ENCODE peak calls at places on chromosomes 12 and 14, in four cellular contexts. R is breast epithelium, N is cardiac muscle cell, X is tibial nerve. L is an unnamed sample. For H3K4me1, the result is how much of the 10 kb centered on the place peaks cover.

GRCh38 chr12:117125275-117125613 is 26.0 kb upstream of the TESC start:
- DNase-seq in R (no peak), N (no peak), X (no peak), L (no peak)

GRCh38 chr12:48966177-48966890 is 5.2 kb downstream of the WNT10B start:
- DNase-seq in R (no peak), N (no peak), X (no peak), L (no peak)

GRCh38 chr14:59754256-59754655 is 116.3 kb downstream of the RTN1 start:
- DNase-seq in R (no peak), N (no peak), X (no peak), L (no peak)

GRCh38 chr14:105904379-105904778 is 378.0 kb downstream of the TMEM121 start:
- DNase-seq in R (no peak), N (no peak), X (no peak), L (no peak)

GRCh38 chr14:88995437-88996198 is 171.2 kb downstream of the TTC8 start:
- DNase-seq in R (no peak), N (no peak), X (no peak), L (no peak)

GRCh38 chr12:58567189-58567588 is 353.1 kb downstream of the LRIG3 start:
- DNase-seq in R (no peak), N (no peak), X (no peak), L (no peak)

GRCh38 chr14:96088131-96088880 is 49.1 kb downstream of the C14orf132 start:
- DNase-seq in R (no peak), N (no peak), X (no peak), L (no peak)

GRCh38 chr12:108696111-108696995 is 35.0 kb downstream of the CORO1C start:
- DNase-seq in R (peak), N (no peak), X (no peak), L (no peak)

GRCh38 chr12:77940011-77940423 is 109.3 kb downstream of the NAV3 start:
- DNase-seq in R (no peak), N (peak), X (no peak), L (no peak)

GRCh38 chr14:62039871-62040270 is 277.7 kb downstream of the SNAPC1 start:
- DNase-seq in R (no peak), N (no peak), X (no peak), L (no peak)

GRCh38 chr12:53551889-53552291 is 44.6 kb upstream of the NPFF start:
- DNase-seq in R (no peak), N (no peak), X (no peak), L (no peak)

GRCh38 chr14:90116444-90116843 is 54.6 kb downstream of the KCNK13 start:
- DNase-seq in R (no peak), N (no peak), X (no peak), L (no peak)

GRCh38 chr12:84070311-84070710 is 842.3 kb downstream of the SLC6A15 start:
- DNase-seq in R (no peak), N (no peak), X (no peak), L (no peak)

GRCh38 chr12:53599579-53599978 is 26.6 kb downstream of the ATF7 start:
- DNase-seq in R (no peak), N (no peak), X (no peak), L (no peak)

GRCh38 chr12:93785262-93786010 is 108.3 kb downstream of the CRADD start:
- DNase-seq in R (peak), N (no peak), X (no peak), L (peak)

GRCh38 chr12:28963554-28963953 is 185.5 kb upstream of the FAR2 start:
- DNase-seq in R (no peak), N (no peak), X (no peak), L (no peak)

GRCh38 chr12:130063866-130064265 is 98.4 kb upstream of the FZD10 start:
- DNase-seq in R (no peak), N (no peak), X (no peak), L (no peak)

GRCh38 chr12:5318874-5319273 is 113.0 kb upstream of the NTF3 start:
- DNase-seq in R (no peak), N (no peak), X (no peak), L (no peak)

GRCh38 chr12:101243616-101244015 is 33.6 kb upstream of the SLC5A8 start:
- DNase-seq in R (no peak), N (no peak), X (no peak), L (no peak)

GRCh38 chr14:90703841-90704240 is 112.4 kb downstream of the TTC7B start:
- DNase-seq in R (no peak), N (no peak), X (no peak), L (no peak)

GRCh38 chr12:132949936-132950837 is 5.9 kb downstream of the ZNF605 start:
- DNase-seq in R (no peak), N (no peak), X (no peak), L (no peak)

GRCh38 chr12:75981773-75982564 is 49.6 kb downstream of the PHLDA1 start:
- DNase-seq in R (no peak), N (no peak), X (no peak), L (no peak)

GRCh38 chr12:58889557-58889956 is 30.7 kb downstream of the LRIG3 start:
- DNase-seq in R (peak), N (no peak), X (no peak), L (no peak)

GRCh38 chr12:106134294-106134949 is 4.3 kb downstream of the NUAK1 start:
- DNase-seq in R (no peak), N (no peak), X (no peak), L (no peak)

GRCh38 chr14:23829736-23830474 is 123.7 kb upstream of the DHRS4 start:
- DNase-seq in R (no peak), N (no peak), X (no peak), L (no peak)

GRCh38 chr12:22287776-22288621 is 46.5 kb downstream of the ST8SIA1 start:
- DNase-seq in R (no peak), N (no peak), X (no peak), L (no peak)

GRCh38 chr14:92678766-92679165 is 69.7 kb downstream of the LGMN start:
- DNase-seq in R (no peak), N (no peak), X (no peak), L (no peak)

GRCh38 chr12:8698830-8699330 is 1.1 kb downstream of the RIMKLB start:
- DNase-seq in R (no peak), N (no peak), X (no peak), L (no peak)

GRCh38 chr12:94386422-94386821 is 73.2 kb downstream of the CEP83 start:
- DNase-seq in R (no peak), N (peak), X (no peak), L (no peak)

GRCh38 chr14:104604461-104605449 is at the start of gene TMEM179:
- DNase-seq in R (no peak), N (peak), X (no peak), L (no peak)

GRCh38 chr14:59187802-59188460 is 536 bp upstream of the DAAM1 start:
- DNase-seq in R (peak), N (peak), X (peak), L (no peak)

GRCh38 chr12:124411291-124411878 is 116.5 kb downstream of the RFLNA start:
- DNase-seq in R (no peak), N (no peak), X (peak), L (no peak)

DNA sequence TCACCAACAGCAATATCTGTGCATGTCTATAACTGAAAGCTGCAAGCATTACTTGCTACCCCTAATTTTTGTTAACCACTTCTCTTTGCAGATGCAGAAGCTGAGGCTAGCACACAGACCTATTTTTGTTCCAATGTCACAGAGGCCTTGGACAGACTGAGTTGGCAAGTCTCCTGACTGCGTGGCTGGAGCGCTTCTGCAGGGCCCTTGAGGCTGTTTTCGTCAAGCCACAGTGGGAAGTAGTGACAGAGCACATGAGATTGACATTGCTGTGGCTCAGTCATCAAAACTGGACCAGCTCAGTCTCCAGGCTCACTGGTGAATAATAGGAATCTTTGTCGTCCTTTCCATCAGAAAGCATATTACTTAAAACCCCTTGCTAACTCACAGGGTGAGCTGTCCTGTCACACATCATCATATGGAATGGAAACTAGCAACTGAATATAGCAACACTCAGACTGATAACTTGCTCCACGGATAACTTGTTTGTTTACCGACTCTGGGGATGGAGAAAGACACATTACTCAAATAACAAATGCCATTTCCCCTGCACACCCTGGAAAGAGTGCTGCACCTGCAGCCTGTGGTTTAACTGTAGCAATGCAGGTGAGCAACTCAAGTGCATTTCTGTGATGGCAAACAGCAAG is 43.6 kb upstream of the DDX11 start:
- DNase-seq in R (no peak), N (peak), X (no peak), L (no peak)
- H3K4me1 ChIP-seq in R (under half), N (under half), X (under half), L (under half)

GRCh38 chr12:12048266-12048665 is 22.5 kb upstream of the BCL2L14 start:
- DNase-seq in R (no peak), N (no peak), X (no peak), L (no peak)

GRCh38 chr12:12048714-12049113 is 22.0 kb upstream of the BCL2L14 start:
- DNase-seq in R (no peak), N (no peak), X (no peak), L (no peak)

GRCh38 chr12:12051668-12052067 is 19.1 kb upstream of the BCL2L14 start:
- DNase-seq in R (no peak), N (no peak), X (no peak), L (no peak)

GRCh38 chr12:12046401-12046800 is 24.3 kb upstream of the BCL2L14 start:
- DNase-seq in R (no peak), N (peak), X (no peak), L (no peak)

GRCh38 chr12:12047682-12048081 is 23.1 kb upstream of the BCL2L14 start:
- DNase-seq in R (no peak), N (no peak), X (no peak), L (no peak)
- H3K27ac ChIP-seq in R (no peak), N (no peak), X (no peak), L (no peak)

DNA sequence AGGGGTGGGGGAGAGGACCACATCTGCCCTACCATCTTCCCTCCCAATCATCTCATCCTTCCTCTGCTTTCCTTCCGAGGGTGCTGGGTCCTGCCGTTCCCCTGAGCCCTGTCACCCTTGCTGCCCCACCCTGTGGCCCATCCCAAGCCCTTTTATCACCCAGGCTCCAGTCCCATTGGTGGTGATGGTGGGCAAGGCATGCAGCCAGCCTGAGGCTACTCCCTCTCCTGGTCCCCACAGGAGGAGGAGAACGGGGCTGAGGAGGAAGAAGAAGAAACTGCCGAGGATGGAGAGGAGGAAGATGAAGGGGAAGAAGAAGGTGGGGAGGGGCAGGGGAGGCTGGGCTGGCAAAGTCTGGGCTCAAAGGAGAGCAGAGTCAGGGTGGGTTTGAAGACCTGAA is 2.6 kb upstream of the LAG3 start:
- DNase-seq in R (no peak), N (no peak), X (no peak), L (no peak)
- H3K4me1 ChIP-seq in R (under half), N (under half), X (half or more), L (under half)

DNA sequence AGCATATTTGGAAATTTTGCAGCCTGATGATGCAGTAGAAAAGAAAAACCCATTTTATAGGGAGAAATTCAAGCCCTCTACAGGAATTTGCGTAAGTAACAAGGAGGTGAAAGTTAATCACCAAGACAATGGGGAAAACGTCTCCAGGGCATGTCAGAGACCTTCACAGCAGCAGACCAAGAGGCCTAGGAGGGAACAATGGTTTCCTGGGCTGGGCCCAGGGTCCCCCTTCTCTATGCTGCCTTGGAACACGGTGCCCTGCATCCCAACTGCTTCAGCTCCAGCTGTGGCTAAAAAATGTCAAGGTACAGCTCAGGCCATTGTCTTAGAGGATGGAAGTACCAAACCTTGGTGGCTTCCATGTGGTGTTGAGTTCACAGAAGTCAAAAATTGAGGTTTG is 6.5 kb upstream of the KRT6C start:
- DNase-seq in R (no peak), N (no peak), X (no peak), L (no peak)
- H3K27ac ChIP-seq in R (no peak), N (no peak), X (no peak), L (no peak)

L was measured in ascending aorta.